ENCODE peak calls at places on chromosomes 13 and 19, in seven cellular contexts. A is aorta; H is endodermal cell; R is NCI-H1105; N is GM03348; V is activated T-helper 1 cell treated with anti-CD3 and anti-CD28 coated beads, Interleukin-12 subunit alpha, Interleukin-12 subunit beta, Interleukin-2, Interleukin-4 antibody, amounts not matched to agents 30 ng/mL and 10 ng/mL and 1 ng/mL, durations not matched to agents 14 hours and 24 hours and 36 hours; F is bronchial epithelial cell. I is an unnamed sample.

GRCh38 chr19:57850553-57851017 is 926 bp downstream of the ZNF587 start:
- DNase-seq in V (no peak), F (peak; percentile 85), R (peak; percentile 26), A (no peak), H (peak; percentile 72), N (no peak), I (peak; percentile 86)

GRCh38 chr19:19628499-19629134 is 597 bp upstream of the LPAR2 start:
- DNase-seq in A (no peak), F (peak; percentile 82), H (peak; percentile 96), N (no peak), R (peak; percentile 90), V (no peak), I (peak; percentile 96)

GRCh38 chr19:33374406-33374703 is 846 bp downstream of the CEBPG start:
- DNase-seq in F (peak; percentile 34), H (no peak), A (no peak), V (no peak), R (no peak), N (peak; percentile 32), I (no peak)

GRCh38 chr19:16619456-16619855 is 8.5 kb downstream of the MED26 start:
- DNase-seq in H (no peak), F (no peak), V (no peak), R (no peak), N (peak; percentile 35), A (no peak), I (no peak)

GRCh38 chr19:29569038-29569911 is 36.8 kb upstream of the POP4 start:
- DNase-seq in H (no peak), F (no peak), R (no peak), V (no peak), A (no peak), N (no peak), I (no peak)

GRCh38 chr13:100040196-100040595 is 48.7 kb upstream of the PCCA start:
- DNase-seq in A (no peak), V (no peak), N (no peak), R (no peak), F (peak; percentile 10), H (no peak), I (no peak)

GRCh38 chr19:5985098-5985783 is 7.3 kb upstream of the RANBP3 start:
- DNase-seq in F (peak; percentile 49), N (peak; percentile 51), V (no peak), A (no peak), H (no peak), R (no peak), I (no peak)

GRCh38 chr19:43574424-43575155 is 737 bp downstream of the XRCC1 start:
- DNase-seq in F (no peak), R (no peak), H (no peak), V (no peak), N (peak; percentile 16), A (no peak), I (no peak)

GRCh38 chr19:4068058-4068966 is 1.6 kb upstream of the ZBTB7A start:
- DNase-seq in V (no peak), N (no peak), A (no peak), H (peak; percentile 55), F (no peak), R (no peak), I (no peak)

GRCh38 chr19:13796301-13797057 is 1.2 kb downstream of the ZSWIM4 start:
- DNase-seq in R (no peak), V (no peak), F (peak; percentile 94), H (peak; percentile 81), N (peak; percentile 91), A (peak; percentile 91), I (peak; percentile 79)

GRCh38 chr19:19451429-19452240 is 46.2 kb downstream of the GATAD2A start:
- DNase-seq in H (no peak), N (no peak), F (no peak), R (no peak), V (peak; percentile 21), A (peak; percentile 12), I (no peak)

GRCh38 chr13:33326723-33327122 is 41.2 kb upstream of the STARD13 start:
- DNase-seq in N (no peak), H (no peak), V (no peak), F (no peak), A (no peak), R (no peak), I (no peak)

I was measured in GM23338.